ENCODE peak calls at places on chromosomes 3 and 15, in seven cellular contexts. E is neural crest cell; J is CD4-positive, alpha-beta memory T cell; O is stomach; I is activated CD8-positive, alpha-beta memory T cell treated with anti-CD3 and anti-CD28 coated beads for 48 hours; W is epithelial cell of esophagus; A is stimulated activated naive B cell treated with anti-CD40 and anti-IgM and Interleukin-4, amounts not matched to agents 10 μg/mL and 1 μg/mL and 100 μg/mL, for 72 hours. N is an unnamed sample.

GRCh38 chr3:111859061-111859973 is at the start of gene PHLDB2:
- DNase-seq in E (peak; percentile 83), J (peak; percentile 80), O (peak; percentile 45), I (peak; percentile 32), W (peak; percentile 98), A (peak; percentile 31), N (no peak)

GRCh38 chr3:14634763-14635400 is 16.7 kb upstream of the CCDC174 start:
- DNase-seq in E (no peak), J (no peak), O (no peak), I (no peak), W (peak; percentile 94), A (no peak), N (no peak)

GRCh38 chr3:127407026-127407939 is 119.4 kb upstream of the PRR20G start:
- DNase-seq in E (no peak), J (no peak), O (peak; percentile 23), I (no peak), W (no peak), A (no peak), N (no peak)

GRCh38 chr3:42504334-42505202 is 2.1 kb downstream of the VIPR1 start:
- DNase-seq in E (no peak), J (no peak), O (peak; percentile 17), I (no peak), W (no peak), A (no peak), N (no peak)

GRCh38 chr15:78149805-78150751 is 916 bp downstream of the IDH3A start:
- DNase-seq in E (no peak), J (no peak), O (no peak), I (no peak), W (peak; percentile 14), A (no peak), N (no peak)

GRCh38 chr15:84979651-84980050 is 2.0 kb upstream of the PDE8A start:
- DNase-seq in E (no peak), J (no peak), O (no peak), I (no peak), W (no peak), A (no peak), N (no peak)

GRCh38 chr15:63038926-63039673 is 3.4 kb upstream of the TPM1 start:
- DNase-seq in E (no peak), J (no peak), O (no peak), I (no peak), W (peak; percentile 82), A (no peak), N (no peak)

GRCh38 chr15:67144609-67145306 is 79.4 kb downstream of the SMAD3 start:
- DNase-seq in E (no peak), J (no peak), O (no peak), I (no peak), W (peak; percentile 48), A (no peak), N (no peak)

GRCh38 chr3:50519471-50520089 is 16.1 kb upstream of the CACNA2D2 start:
- DNase-seq in E (peak; percentile 76), J (peak; percentile 68), O (peak; percentile 81), I (peak; percentile 42), W (peak; percentile 68), A (peak; percentile 40), N (peak; percentile 81)